ENCODE peak calls at places on chromosome 16, in six cellular contexts. B is HCT116, U is SK-N-SH, Q is MM.1S, X is PC-3, Z is GM23248. A is an unnamed sample.

GRCh38 chr16:29990033-29990432 is 5.4 kb downstream of the HIRIP3 start:
- DNase-seq in B (no peak), U (no peak), Q (no peak), X (no peak), Z (no peak), A (no peak)

GRCh38 chr16:57940382-57940966 is 30.5 kb downstream of the CNGB1 start:
- DNase-seq in B (no peak), U (no peak), Q (no peak), X (no peak), Z (no peak), A (no peak)

GRCh38 chr16:28491970-28492474 is at the start of gene CLN3:
- DNase-seq in B (peak; percentile 93), U (peak; percentile 93), Q (peak; percentile 97), X (peak; percentile 82), Z (peak; percentile 97), A (peak; percentile 91)

GRCh38 chr16:76959166-76959565 is 231.8 kb upstream of the MON1B start:
- DNase-seq in B (no peak), U (no peak), Q (no peak), X (no peak), Z (no peak), A (no peak)

GRCh38 chr16:56193951-56194726 is 2.9 kb downstream of the GNAO1 start:
- DNase-seq in B (no peak), U (peak; percentile 92), Q (no peak), X (no peak), Z (peak; percentile 56), A (peak; percentile 98)

GRCh38 chr16:60214321-60214720 is 1480.2 kb upstream of the GOT2 start:
- DNase-seq in B (no peak), U (no peak), Q (no peak), X (no peak), Z (no peak), A (no peak)

GRCh38 chr16:67451061-67451703 is 20.3 kb downstream of the HSD11B2 start:
- DNase-seq in B (no peak), U (no peak), Q (no peak), X (no peak), Z (no peak), A (no peak)

GRCh38 chr16:19884611-19885455 is at the start of gene GPRC5B:
- DNase-seq in B (no peak), U (peak; percentile 91), Q (peak; percentile 33), X (peak; percentile 34), Z (peak; percentile 54), A (peak; percentile 85)

GRCh38 chr16:56610017-56610608 is 1.7 kb downstream of the MT2A start:
- DNase-seq in B (peak; percentile 75), U (no peak), Q (no peak), X (peak; percentile 47), Z (peak; percentile 96), A (no peak)

GRCh38 chr16:19295393-19295792 is 9.9 kb downstream of the CLEC19A start:
- DNase-seq in B (no peak), U (no peak), Q (no peak), X (no peak), Z (no peak), A (no peak)

GRCh38 chr16:5722220-5722619 is 624.6 kb upstream of the EEF2KMT start:
- DNase-seq in B (no peak), U (peak; percentile 64), Q (no peak), X (no peak), Z (no peak), A (no peak)

GRCh38 chr16:53952215-53953208 is 248.6 kb downstream of the FTO start:
- DNase-seq in B (no peak), U (no peak), Q (peak; percentile 71), X (no peak), Z (peak; percentile 9), A (no peak)

GRCh38 chr16:678858-679807 is 1.1 kb upstream of the STUB1 start:
- DNase-seq in B (no peak), U (peak; percentile 91), Q (no peak), X (peak; percentile 12), Z (peak; percentile 64), A (peak; percentile 86)

GRCh38 chr16:21169249-21169981 is 10.9 kb downstream of the LDAF1 start:
- DNase-seq in B (no peak), U (no peak), Q (no peak), X (no peak), Z (peak; percentile 81), A (no peak)

GRCh38 chr16:75011634-75012307 is 12.9 kb downstream of the ZNRF1 start:
- DNase-seq in B (peak; percentile 75), U (no peak), Q (no peak), X (peak; percentile 83), Z (peak; percentile 93), A (no peak)
- H3K9ac ChIP-seq in B (peak overlapping the region; percentile 59), U (peak overlapping the region; percentile 13), Q (no peak overlapping the region), X (no peak overlapping the region), Z (peak overlapping the region; percentile 60), A (no peak overlapping the region)

DNA sequence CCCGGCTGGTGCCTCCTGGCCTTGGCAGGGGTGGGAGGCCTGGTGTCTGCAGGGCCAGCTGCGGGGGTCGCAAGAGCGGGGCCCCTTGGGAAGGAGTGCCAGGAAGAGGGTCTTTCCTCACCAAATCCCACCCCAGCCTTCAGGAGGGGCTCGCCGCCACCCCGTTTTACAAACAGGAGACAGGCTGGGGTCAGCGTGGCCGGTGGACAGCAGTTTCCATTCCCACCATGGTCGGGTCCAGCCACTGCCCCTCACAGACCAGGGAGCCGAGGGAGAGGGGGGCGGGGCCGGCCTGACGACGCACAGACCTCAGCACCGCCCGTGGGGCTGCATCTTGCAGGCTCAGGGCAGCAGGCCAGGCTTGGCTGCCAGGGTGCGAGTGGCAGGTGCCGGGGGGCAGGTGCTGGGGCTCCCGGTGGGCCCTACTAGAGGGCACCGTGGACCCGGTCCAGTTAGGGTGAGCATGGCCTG is 7.6 kb downstream of the CBFA2T3 start:
- DNase-seq in B (no peak), U (peak; percentile 62), Q (peak; percentile 51), X (no peak), Z (no peak), A (peak; percentile 48)
- H3K79me2 ChIP-seq in B (no peaks in the 10 kb centered on the region), U (no peaks in the 10 kb centered on the region), Q (peaks cover 79% of the 10 kb centered on the region), X (no peaks in the 10 kb centered on the region), Z (no peaks in the 10 kb centered on the region), A (no peaks in the 10 kb centered on the region)

DNA sequence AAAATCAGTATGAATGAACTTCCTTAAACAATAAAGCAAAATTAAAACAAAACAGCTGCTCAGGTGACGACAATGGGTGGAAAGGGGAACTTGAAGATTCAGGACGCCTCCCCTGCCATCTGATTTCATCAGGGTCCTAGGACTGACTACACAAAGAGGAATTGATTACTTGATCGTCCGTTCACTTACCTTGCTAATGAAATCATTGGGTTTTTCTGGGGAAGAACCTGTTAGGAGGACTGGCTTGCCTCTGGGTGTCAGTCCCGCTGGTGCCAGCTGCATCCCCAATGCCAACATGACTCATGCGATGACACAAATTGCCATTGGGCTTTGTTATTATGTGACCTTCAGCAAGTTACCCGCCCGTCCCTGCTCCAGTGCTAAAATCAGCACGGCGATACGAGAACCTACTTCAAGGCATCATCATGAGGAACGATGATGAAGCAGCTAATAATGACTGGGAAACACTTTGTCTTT is 139.5 kb downstream of the ZFHX3 start:
- DNase-seq in B (no peak), U (no peak), Q (no peak), X (peak; percentile 53), Z (no peak), A (no peak)
- TF ChIP-seq EZH2phosphoT487 in B (no peak), U (no peak), Q (no peak), X (no peak), Z (no peak), A (no peak)

DNA sequence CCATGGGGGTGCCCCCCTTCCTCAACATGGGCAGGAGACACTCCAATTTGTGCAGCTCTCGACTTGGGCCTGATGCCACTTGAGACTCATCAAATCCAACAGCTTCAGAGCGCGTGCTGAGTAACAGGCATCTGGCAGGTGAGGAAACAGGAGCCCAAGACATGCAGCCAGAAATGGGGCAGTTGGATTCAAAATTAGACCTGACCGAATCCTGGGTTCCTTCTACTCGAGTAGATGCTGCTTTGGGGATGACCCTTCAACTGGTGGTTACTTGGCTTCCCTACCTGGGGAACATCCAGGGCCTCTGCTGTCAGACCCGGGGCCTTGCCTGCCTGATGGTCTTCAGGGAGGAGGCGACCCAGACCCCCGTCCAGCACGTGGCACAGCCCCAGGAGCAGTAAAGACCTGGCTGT is 488 bp upstream of the NTN3 start:
- DNase-seq in B (no peak), U (no peak), Q (no peak), X (peak; percentile 24), Z (peak; percentile 37), A (no peak)
- H3K9ac ChIP-seq in B (no peak overlapping the region), U (no peak overlapping the region), Q (no peak overlapping the region), X (no peak overlapping the region), Z (no peak overlapping the region), A (no peak overlapping the region)

DNA sequence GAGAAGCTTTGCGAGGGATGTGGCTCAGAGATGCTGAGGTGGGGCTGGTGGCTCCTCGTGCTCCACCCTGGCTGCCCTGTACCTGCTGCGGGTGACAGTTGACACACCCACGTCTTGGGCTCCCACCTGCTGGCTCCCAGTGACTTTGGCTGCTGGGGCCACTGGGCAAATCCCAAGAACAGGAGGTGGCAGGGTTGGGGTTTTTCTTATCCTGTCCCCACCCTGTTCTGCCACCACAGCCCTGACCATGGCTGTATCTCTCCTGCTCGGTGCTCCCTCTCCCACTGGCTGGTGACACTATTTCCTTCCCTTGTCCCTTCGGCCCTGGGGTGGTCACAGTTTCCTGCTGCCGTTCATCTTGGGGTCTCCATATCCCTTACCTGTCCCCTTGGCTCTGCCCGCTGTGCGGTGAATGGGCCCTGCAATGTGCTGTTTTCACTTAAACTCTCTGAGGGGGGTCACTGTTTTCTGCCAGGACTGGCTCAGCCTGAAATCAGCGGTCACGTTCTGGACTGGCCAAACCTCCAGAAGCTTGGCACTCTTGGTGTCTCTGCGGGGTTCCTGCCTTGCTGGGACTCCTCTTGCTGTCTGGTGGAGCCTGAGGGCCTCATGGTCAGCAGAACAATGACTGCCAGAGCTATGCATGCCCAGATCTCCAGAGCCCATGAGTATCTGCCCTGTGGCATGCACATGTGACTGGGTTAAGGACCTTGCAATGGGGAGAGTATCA is 144.2 kb downstream of the IRF8 start:
- DNase-seq in B (no peak), U (no peak), Q (no peak), X (no peak), Z (no peak), A (no peak)
- H3K79me2 ChIP-seq in B (no peaks in the 10 kb centered on the region), U (no peaks in the 10 kb centered on the region), Q (no peaks in the 10 kb centered on the region), X (no peaks in the 10 kb centered on the region), Z (no peaks in the 10 kb centered on the region), A (no peaks in the 10 kb centered on the region)

GRCh38 chr16:71188956-71189712 is 41.4 kb downstream of the HYDIN start:
- DNase-seq in B (no peak), U (no peak), Q (peak; percentile 59), X (no peak), Z (no peak), A (no peak)

GRCh38 chr16:71179569-71179968 is 51.0 kb downstream of the HYDIN start:
- DNase-seq in B (no peak), U (no peak), Q (no peak), X (no peak), Z (no peak), A (no peak)

GRCh38 chr16:71185366-71185765 is 45.2 kb downstream of the HYDIN start:
- DNase-seq in B (no peak), U (no peak), Q (no peak), X (peak; percentile 1), Z (no peak), A (no peak)
- TF ChIP-seq EZH2phosphoT487 in B (no peak), U (no peak), Q (no peak), X (no peak), Z (no peak), A (no peak)